ENCODE peak calls at places on chromosomes 1 and 21, in nine cellular contexts. Z is left lung, V is tibial artery, C is PC-3, F is body of pancreas, H is lung, A is cardiac muscle cell, L is heart right ventricle, E is thoracic aorta. X is an unnamed sample. For H3K9me3, the result is how much of the 10 kb centered on the place peaks cover.

GRCh38 chr1:153880962-153881361 is 41.8 kb downstream of the GATAD2B start:
- DNase-seq in F (peak), H (peak), A (peak), V (peak), E (peak), Z (peak), L (peak), C (peak), X (peak)

GRCh38 chr1:230375795-230376194 is 50.3 kb downstream of the PGBD5 start:
- DNase-seq in E (no peak), V (no peak), H (no peak), F (no peak), A (no peak), Z (no peak), L (peak), C (no peak), X (no peak)

GRCh38 chr1:59672851-59673574 is 141.7 kb upstream of the HOOK1 start:
- DNase-seq in L (no peak), H (no peak), E (no peak), Z (peak), A (peak), V (no peak), F (no peak), C (peak), X (no peak)

GRCh38 chr1:194117582-194117981 is 931.2 kb upstream of the B3GALT2 start:
- DNase-seq in H (no peak), C (no peak), V (no peak), Z (no peak), F (no peak), E (no peak), L (no peak), A (no peak), X (no peak)

GRCh38 chr1:84117868-84118267 is 26.2 kb upstream of the PRKACB start:
- DNase-seq in H (no peak), V (no peak), Z (no peak), L (no peak), A (peak), C (no peak), F (no peak), E (no peak), X (no peak)

GRCh38 chr1:207654320-207654719 is 9.4 kb downstream of the CR1L start:
- DNase-seq in H (no peak), E (no peak), A (peak), Z (no peak), V (no peak), L (no peak), C (peak), F (no peak), X (no peak)

GRCh38 chr1:37795340-37796110 is 1.9 kb downstream of the MANEAL start:
- DNase-seq in V (no peak), Z (peak), E (no peak), L (peak), H (peak), C (no peak), F (peak), A (peak), X (no peak)

GRCh38 chr1:61925591-61926298 is 183.5 kb downstream of the PATJ start:
- DNase-seq in Z (no peak), F (no peak), C (peak), H (no peak), A (no peak), E (no peak), V (no peak), L (no peak), X (no peak)

GRCh38 chr1:226551299-226551698 is 2.7 kb downstream of the STUM start:
- DNase-seq in F (peak), A (no peak), E (no peak), V (no peak), H (no peak), Z (no peak), L (no peak), C (no peak), X (no peak)

GRCh38 chr1:168728452-168729404 is at the start of gene DPT:
- DNase-seq in A (peak), F (no peak), C (no peak), L (peak), V (peak), Z (no peak), E (no peak), H (no peak), X (no peak)

GRCh38 chr1:48566492-48566891 is 94.5 kb upstream of the SPATA6 start:
- DNase-seq in L (no peak), Z (no peak), H (no peak), V (no peak), F (no peak), C (no peak), A (no peak), E (no peak), X (no peak)

GRCh38 chr1:194296201-194296600 is 1109.8 kb upstream of the B3GALT2 start:
- DNase-seq in A (no peak), C (no peak), F (no peak), H (no peak), L (no peak), E (no peak), V (no peak), Z (no peak), X (no peak)

GRCh38 chr21:40950970-40951369 is 104.0 kb upstream of the DSCAM start:
- DNase-seq in H (no peak), A (no peak), Z (no peak), F (no peak), V (no peak), C (no peak), L (no peak), E (no peak), X (no peak)

GRCh38 chr1:74673351-74674111 is at the start of gene ERICH3:
- DNase-seq in V (no peak), A (peak), E (no peak), H (no peak), Z (no peak), F (no peak), C (no peak), L (no peak), X (no peak)

GRCh38 chr1:69230223-69230622 is 337.5 kb upstream of the LRRC7 start:
- DNase-seq in F (no peak), V (no peak), A (no peak), L (no peak), C (no peak), E (no peak), Z (no peak), H (no peak), X (no peak)

GRCh38 chr1:228046421-228047182 is 35.9 kb upstream of the ARF1 start:
- DNase-seq in H (no peak), L (no peak), F (no peak), Z (no peak), A (no peak), C (no peak), E (no peak), V (no peak), X (no peak)

GRCh38 chr1:53826367-53826766 is 11.7 kb downstream of the NDC1 start:
- DNase-seq in A (peak), C (no peak), V (no peak), E (no peak), L (no peak), H (no peak), Z (no peak), F (no peak), X (no peak)

GRCh38 chr1:207058878-207059867 is 6.1 kb downstream of the PFKFB2 start:
- DNase-seq in H (no peak), F (no peak), L (no peak), A (no peak), E (no peak), V (no peak), Z (no peak), C (no peak), X (no peak)

GRCh38 chr1:24236170-24237045 is 49.3 kb upstream of the IFNLR1 start:
- DNase-seq in E (no peak), V (no peak), A (peak), L (no peak), F (no peak), C (peak), Z (no peak), H (peak), X (no peak)

GRCh38 chr1:43987159-43988022 is 4.0 kb upstream of the CCDC24 start:
- DNase-seq in Z (no peak), V (no peak), L (no peak), E (no peak), A (no peak), F (no peak), C (no peak), H (no peak), X (no peak)

GRCh38 chr1:226135709-226136108 is 50.8 kb downstream of the ACBD3 start:
- DNase-seq in V (no peak), E (no peak), A (no peak), Z (no peak), C (no peak), F (no peak), L (no peak), H (peak), X (no peak)

GRCh38 chr1:161077426-161077825 is 7.7 kb upstream of the ARHGAP30 start:
- DNase-seq in V (no peak), F (no peak), E (no peak), C (no peak), A (no peak), L (no peak), H (no peak), Z (no peak), X (no peak)

GRCh38 chr1:53480678-53481077 is 21.5 kb downstream of the DMRTB1 start:
- DNase-seq in C (no peak), H (no peak), L (no peak), V (no peak), A (no peak), E (no peak), F (no peak), Z (no peak), X (no peak)

GRCh38 chr1:160206421-160207117 is 1.4 kb downstream of the PEA15 start:
- DNase-seq in F (no peak), V (no peak), A (peak), H (no peak), L (no peak), C (peak), E (no peak), Z (no peak), X (no peak)

GRCh38 chr1:150507912-150508864 is at the start of gene ECM1:
- DNase-seq in F (no peak), C (peak), V (peak), A (peak), Z (peak), E (peak), H (peak), L (peak), X (no peak)

GRCh38 chr1:240280560-240281322 is 189.1 kb downstream of the FMN2 start:
- DNase-seq in E (no peak), A (no peak), F (no peak), V (no peak), C (no peak), H (no peak), L (no peak), Z (no peak), X (no peak)

GRCh38 chr1:223827193-223827663 is 18.5 kb downstream of the TP53BP2 start:
- DNase-seq in C (peak), E (no peak), F (no peak), V (no peak), L (no peak), Z (no peak), A (peak), H (no peak), X (no peak)

GRCh38 chr1:24413350-24414163 is at the start of gene STPG1:
- DNase-seq in A (peak), V (peak), H (peak), E (no peak), L (peak), C (peak), Z (peak), F (peak), X (peak)

GRCh38 chr1:89690595-89690994 is 57.7 kb downstream of the LRRC8C start:
- DNase-seq in F (no peak), A (no peak), C (no peak), L (no peak), E (no peak), Z (no peak), H (no peak), V (no peak), X (no peak)

GRCh38 chr1:119345398-119345797 is 23.2 kb upstream of the HAO2 start:
- DNase-seq in F (no peak), E (no peak), C (no peak), H (no peak), L (no peak), V (no peak), A (no peak), Z (no peak), X (no peak)

DNA sequence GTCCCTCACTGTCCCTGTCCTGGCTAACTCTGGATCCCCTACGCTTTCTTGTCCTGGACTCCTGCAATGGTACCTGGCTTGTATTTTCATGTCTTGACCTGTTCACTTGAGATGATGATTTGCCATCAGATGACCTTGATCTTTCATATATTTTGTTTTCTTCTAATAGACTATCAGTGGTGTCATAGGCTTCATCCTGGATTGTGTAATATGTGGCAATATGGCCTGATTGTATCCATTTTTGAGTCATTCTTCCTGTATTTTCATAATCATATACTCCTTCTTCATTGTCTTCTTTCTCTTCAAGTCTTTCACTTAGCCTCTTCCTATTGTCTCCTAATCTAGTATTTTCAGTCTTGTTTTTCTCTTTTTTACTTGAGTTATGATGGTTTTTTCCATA is 11.1 kb downstream of the FLG start:
- DNase-seq in Z (no peak), E (no peak), V (no peak), L (no peak), H (no peak), C (no peak), F (no peak), A (no peak), X (no peak)
- H3K9me3 ChIP-seq in Z (under half), E (under half), V (under half), L (under half), H (under half), C (under half), F (under half), A (under half), X (under half)

GRCh38 chr21:42513151-42513984 is at the start of gene SLC37A1:
- DNase-seq in A (no peak), H (no peak), L (no peak), E (no peak), V (no peak), F (no peak), Z (no peak), C (peak), X (no peak)
- TF ChIP-seq CTCF in A (no peak), H (no peak), L (peak), E (no peak), V (no peak), F (no peak), Z (no peak), C (no peak), X (no peak)

GRCh38 chr1:239170828-239171227 is 215.5 kb upstream of the CHRM3 start:
- DNase-seq in A (no peak), E (no peak), F (no peak), Z (no peak), L (no peak), V (no peak), H (no peak), C (no peak), X (no peak)

GRCh38 chr1:239164451-239165180 is 221.8 kb upstream of the CHRM3 start:
- DNase-seq in F (no peak), A (no peak), V (no peak), E (no peak), H (no peak), L (no peak), C (peak), Z (no peak), X (no peak)

GRCh38 chr1:239174880-239175279 is 211.5 kb upstream of the CHRM3 start:
- DNase-seq in A (no peak), F (no peak), E (no peak), V (no peak), C (no peak), H (no peak), L (no peak), Z (no peak), X (no peak)

DNA sequence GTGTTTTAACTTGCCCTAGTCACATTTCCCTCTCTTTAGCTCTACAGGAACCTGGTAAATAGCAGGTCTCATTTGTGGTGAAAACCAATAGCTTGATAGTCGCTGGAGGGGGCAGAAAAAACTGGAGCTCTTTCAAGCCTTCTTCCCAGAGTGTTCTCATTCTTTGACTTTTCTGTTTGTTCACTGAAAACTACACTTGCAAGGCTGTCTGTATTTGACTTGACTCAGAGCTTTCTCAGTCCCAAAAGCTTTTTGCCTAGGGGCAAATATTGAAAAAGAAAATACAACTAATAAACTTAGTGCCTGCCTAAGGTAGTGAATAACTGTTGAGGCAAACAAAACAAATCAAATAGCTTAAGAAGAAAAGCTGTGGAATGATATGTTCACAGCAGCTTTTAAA is 217.1 kb upstream of the CHRM3 start:
- DNase-seq in F (no peak), H (no peak), L (no peak), V (no peak), A (no peak), C (peak), Z (no peak), E (no peak), X (no peak)
- H3K9me3 ChIP-seq in F (under half), H (under half), L (under half), V (under half), A (under half), C (under half), Z (under half), E (under half), X (under half)

GRCh38 chr1:63983391-63984256 is 209.8 kb downstream of the ROR1 start:
- DNase-seq in E (no peak), C (no peak), L (no peak), F (no peak), V (no peak), Z (no peak), H (no peak), A (no peak), X (no peak)
- TF ChIP-seq CTCF in E (no peak), C (no peak), L (no peak), F (no peak), V (no peak), Z (no peak), H (no peak), A (no peak), X (no peak)

X was measured in esophagus squamous epithelium.